ENCODE peak calls at places on chromosomes 4 and X, in eight cellular contexts. K, T, Z, L, U, X, B and R are unnamed samples. For H3K4me1 and H3K36me3, the result is how much of the 10 kb centered on the place peaks cover.

GRCh38 chr4:139918994-139919393 is 235.0 kb downstream of the MAML3 start:
- DNase-seq in K (no peak), T (no peak), Z (no peak), L (no peak), U (no peak), X (no peak), B (peak), R (no peak)

GRCh38 chrX:150983526-150984163 is 510 bp downstream of the HMGB3 start:
- DNase-seq in K (no peak), T (no peak), Z (no peak), L (no peak), U (no peak), X (no peak), B (no peak), R (no peak)

GRCh38 chr4:128191115-128191897 is 96.3 kb downstream of the PGRMC2 start:
- DNase-seq in K (peak), T (peak), Z (peak), L (peak), U (peak), X (peak), B (peak), R (peak)

GRCh38 chr4:105679186-105679585 is 29.3 kb downstream of the INTS12 start:
- DNase-seq in K (peak), T (no peak), Z (no peak), L (no peak), U (no peak), X (no peak), B (no peak), R (no peak)

GRCh38 chr4:4853921-4854648 is 5.4 kb upstream of the MSX1 start:
- DNase-seq in K (no peak), T (no peak), Z (no peak), L (peak), U (no peak), X (no peak), B (no peak), R (no peak)

GRCh38 chr4:95560791-95561190 is 12.0 kb upstream of the UNC5C start:
- DNase-seq in K (no peak), T (no peak), Z (no peak), L (no peak), U (no peak), X (no peak), B (no peak), R (no peak)

GRCh38 chrX:2697306-2697705 is 6.2 kb downstream of the CD99 start:
- DNase-seq in K (no peak), T (no peak), Z (no peak), L (no peak), U (no peak), X (no peak), B (no peak), R (no peak)

GRCh38 chr4:164531336-164531735 is 222.6 kb upstream of the SMIM31 start:
- DNase-seq in K (no peak), T (no peak), Z (no peak), L (no peak), U (no peak), X (no peak), B (no peak), R (no peak)

GRCh38 chr4:174274436-174274835 is 9.0 kb downstream of the FBXO8 start:
- DNase-seq in K (no peak), T (no peak), Z (no peak), L (no peak), U (no peak), X (no peak), B (no peak), R (no peak)

GRCh38 chr4:86594559-86595425 is 677 bp downstream of the PTPN13 start:
- DNase-seq in K (peak), T (peak), Z (peak), L (peak), U (peak), X (peak), B (peak), R (peak)

GRCh38 chr4:30262379-30262778 is 457.8 kb upstream of the PCDH7 start:
- DNase-seq in K (no peak), T (no peak), Z (no peak), L (no peak), U (no peak), X (no peak), B (no peak), R (no peak)

GRCh38 chrX:80138938-80139337 is 124.4 kb downstream of the TBX22 start:
- DNase-seq in K (no peak), T (no peak), Z (no peak), L (no peak), U (no peak), X (no peak), B (no peak), R (no peak)

GRCh38 chrX:151634937-151635336 is 60.3 kb upstream of the PRRG3 start:
- DNase-seq in K (no peak), T (no peak), Z (no peak), L (no peak), U (no peak), X (no peak), B (no peak), R (no peak)

GRCh38 chrX:130575831-130576404 is 174.1 kb downstream of the RBMX2 start:
- DNase-seq in K (peak), T (peak), Z (peak), L (peak), U (peak), X (peak), B (peak), R (no peak)

GRCh38 chr4:41143721-41144379 is 70.5 kb downstream of the APBB2 start:
- DNase-seq in K (no peak), T (no peak), Z (peak), L (no peak), U (no peak), X (no peak), B (peak), R (no peak)

GRCh38 chrX:148422531-148422930 is 77.9 kb upstream of the AFF2 start:
- DNase-seq in K (no peak), T (no peak), Z (no peak), L (no peak), U (no peak), X (no peak), B (peak), R (no peak)

GRCh38 chr4:72679666-72680065 is 110.6 kb upstream of the ADAMTS3 start:
- DNase-seq in K (no peak), T (no peak), Z (no peak), L (no peak), U (no peak), X (no peak), B (no peak), R (no peak)

GRCh38 chrX:20252392-20253231 is 14.1 kb downstream of the RPS6KA3 start:
- DNase-seq in K (peak), T (peak), Z (peak), L (peak), U (peak), X (peak), B (peak), R (peak)

GRCh38 chr4:78939667-78940008 is 400 bp upstream of the PAQR3 start:
- DNase-seq in K (no peak), T (no peak), Z (no peak), L (no peak), U (peak), X (no peak), B (no peak), R (no peak)

GRCh38 chr4:113069212-113069892 is 19.9 kb downstream of the ANK2 start:
- DNase-seq in K (no peak), T (no peak), Z (no peak), L (no peak), U (no peak), X (no peak), B (peak), R (no peak)

GRCh38 chr4:125045311-125045710 is 269.4 kb upstream of the FAT4 start:
- DNase-seq in K (no peak), T (no peak), Z (no peak), L (no peak), U (no peak), X (no peak), B (no peak), R (no peak)

GRCh38 chr4:54657556-54658313 is at the start of gene KIT:
- DNase-seq in K (no peak), T (peak), Z (peak), L (peak), U (peak), X (no peak), B (peak), R (no peak)

GRCh38 chrX:104659037-104659744 is 93.2 kb downstream of the IL1RAPL2 start:
- DNase-seq in K (peak), T (no peak), Z (peak), L (no peak), U (no peak), X (no peak), B (peak), R (no peak)

GRCh38 chr4:115275615-115276014 is 162.2 kb upstream of the NDST4 start:
- DNase-seq in K (no peak), T (no peak), Z (no peak), L (no peak), U (no peak), X (no peak), B (no peak), R (no peak)

GRCh38 chr4:13994016-13994415 is 366.5 kb upstream of the BOD1L1 start:
- DNase-seq in K (no peak), T (no peak), Z (no peak), L (no peak), U (no peak), X (no peak), B (no peak), R (no peak)

GRCh38 chrX:129701624-129702069 is 37.1 kb upstream of the XPNPEP2 start:
- DNase-seq in K (peak), T (peak), Z (peak), L (peak), U (peak), X (no peak), B (peak), R (peak)

GRCh38 chr4:94411296-94411695 is 40.4 kb upstream of the PDLIM5 start:
- DNase-seq in K (no peak), T (no peak), Z (no peak), L (no peak), U (no peak), X (no peak), B (no peak), R (no peak)

GRCh38 chrX:44675364-44676024 is 132.8 kb upstream of the FUNDC1 start:
- DNase-seq in K (peak), T (peak), Z (peak), L (no peak), U (peak), X (no peak), B (peak), R (peak)

GRCh38 chr4:182449960-182450359 is 206.8 kb downstream of the TENM3 start:
- DNase-seq in K (no peak), T (no peak), Z (no peak), L (no peak), U (no peak), X (no peak), B (peak), R (no peak)

GRCh38 chrX:8374041-8374825 is 90.4 kb upstream of the VCX3B start:
- DNase-seq in K (no peak), T (no peak), Z (no peak), L (no peak), U (no peak), X (no peak), B (peak), R (no peak)

GRCh38 chrX:148416931-148417330 is 83.5 kb upstream of the AFF2 start:
- DNase-seq in K (no peak), T (no peak), Z (peak), L (no peak), U (no peak), X (no peak), B (peak), R (no peak)

GRCh38 chrX:104112326-104112951 is at the start of gene ZCCHC18:
- DNase-seq in K (no peak), T (peak), Z (peak), L (peak), U (peak), X (peak), B (peak), R (peak)

GRCh38 chr4:133152801-133153526 is 3.9 kb downstream of the PCDH10 start:
- DNase-seq in K (no peak), T (no peak), Z (peak), L (no peak), U (no peak), X (no peak), B (peak), R (no peak)

GRCh38 chrX:96729868-96730643 is 45.4 kb downstream of the DIAPH2 start:
- DNase-seq in K (no peak), T (no peak), Z (no peak), L (no peak), U (no peak), X (no peak), B (no peak), R (no peak)

GRCh38 chr4:52292245-52292644 is 241.1 kb downstream of the SPATA18 start:
- DNase-seq in K (no peak), T (no peak), Z (no peak), L (no peak), U (no peak), X (no peak), B (no peak), R (no peak)

GRCh38 chr4:176198316-176198903 is 3.0 kb upstream of the SPATA4 start:
- DNase-seq in K (no peak), T (no peak), Z (no peak), L (no peak), U (no peak), X (no peak), B (no peak), R (no peak)
- H3K4me1 ChIP-seq in K (under half), T (under half), Z (under half), L (under half), U (under half), X (under half), B (under half), R (under half)

GRCh38 chr4:8385611-8386010 is 54.9 kb downstream of the ACOX3 start:
- DNase-seq in K (no peak), T (peak), Z (no peak), L (no peak), U (no peak), X (no peak), B (no peak), R (no peak)
- H3K36me3 ChIP-seq in K (under half), T (under half), Z (under half), L (half or more), U (under half), X (under half), B (under half), R (under half)

GRCh38 chr4:2588259-2588658 is 51.8 kb downstream of the FAM193A start:
- DNase-seq in K (no peak), T (no peak), Z (no peak), L (no peak), U (no peak), X (no peak), B (no peak), R (no peak)
- H3K4me1 ChIP-seq in K (under half), T (half or more), Z (under half), L (under half), U (under half), X (under half), B (under half), R (under half)

GRCh38 chrX:16970977-16971376 is 24.5 kb downstream of the REPS2 start:
- DNase-seq in K (no peak), T (no peak), Z (peak), L (no peak), U (peak), X (no peak), B (peak), R (no peak)

GRCh38 chrX:16975233-16975632 is 28.8 kb downstream of the REPS2 start:
- DNase-seq in K (no peak), T (no peak), Z (no peak), L (no peak), U (no peak), X (no peak), B (peak), R (no peak)

GRCh38 chrX:16966745-16967144 is 20.3 kb downstream of the REPS2 start:
- DNase-seq in K (no peak), T (no peak), Z (peak), L (no peak), U (no peak), X (no peak), B (no peak), R (no peak)

GRCh38 chrX:16971694-16972093 is 25.2 kb downstream of the REPS2 start:
- DNase-seq in K (no peak), T (no peak), Z (no peak), L (no peak), U (no peak), X (no peak), B (no peak), R (no peak)
- H3K36me3 ChIP-seq in K (under half), T (under half), Z (under half), L (under half), U (under half), X (under half), B (under half), R (under half)

DNA sequence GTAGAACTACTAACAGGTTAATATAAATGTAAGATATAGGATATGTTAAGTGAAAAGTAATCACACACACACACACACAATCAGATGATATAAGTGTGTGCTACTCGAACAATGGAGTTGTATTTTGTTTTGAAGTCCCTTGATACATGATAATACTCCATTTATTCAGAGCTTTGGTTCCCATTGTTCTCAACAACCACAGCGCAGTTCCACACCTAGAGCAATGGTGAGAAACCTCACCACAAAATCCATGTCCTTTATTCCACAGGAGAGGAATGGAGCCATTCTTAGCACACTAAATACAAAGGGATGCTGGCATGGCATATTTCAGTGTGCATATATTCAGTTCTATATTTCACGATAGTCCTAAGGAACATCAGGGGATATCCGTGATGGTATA is 139.2 kb downstream of the PPP3CA start:
- DNase-seq in K (no peak), T (no peak), Z (no peak), L (no peak), U (no peak), X (no peak), B (no peak), R (no peak)
- H3K4me1 ChIP-seq in K (under half), T (under half), Z (under half), L (under half), U (under half), X (under half), B (under half), R (under half)

DNA sequence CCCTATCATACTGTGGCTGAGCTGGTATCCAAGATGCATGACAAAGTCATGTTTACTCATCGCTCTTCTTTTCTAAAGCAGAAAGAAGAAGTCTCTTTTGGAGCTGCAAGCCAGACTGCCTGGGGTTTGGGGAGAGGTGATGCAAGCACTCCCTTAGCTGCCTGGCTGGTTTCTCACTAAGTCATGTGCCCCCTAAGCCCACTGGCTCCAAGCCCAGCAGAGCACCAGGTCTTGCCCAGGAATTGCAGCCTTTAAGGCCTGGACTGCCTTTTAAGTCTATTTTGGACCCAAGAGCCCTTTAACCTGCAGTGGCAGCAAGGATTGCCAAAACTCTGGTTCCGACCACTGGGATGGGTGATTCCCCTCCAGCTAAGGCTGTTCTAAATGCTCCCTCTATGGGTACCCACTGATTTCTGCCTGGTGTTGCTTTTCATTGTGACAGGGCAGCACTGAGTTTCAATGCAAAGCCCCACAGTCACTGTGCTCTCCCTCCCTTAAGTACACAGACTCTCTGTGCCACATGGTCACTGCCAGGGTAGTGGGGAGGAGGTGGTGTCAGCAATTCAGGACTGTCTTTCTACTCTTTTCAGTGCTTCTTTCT is 548.6 kb downstream of the TLL1 start:
- DNase-seq in K (no peak), T (no peak), Z (peak), L (peak), U (peak), X (no peak), B (peak), R (no peak)
- H3K36me3 ChIP-seq in K (under half), T (under half), Z (under half), L (under half), U (under half), X (under half), B (under half), R (under half)